ENCODE peak calls at places on chromosomes 11 and 22, in four cellular contexts. I is left lung, Q is tibial artery, A is GM12865. M is an unnamed sample.

GRCh38 chr11:12573707-12574106 is 100.5 kb upstream of the TEAD1 start:
- DNase-seq in Q (no peak), I (no peak), A (no peak), M (no peak)

GRCh38 chr22:48895341-48895740 is 932.3 kb downstream of the BRD1 start:
- DNase-seq in A (no peak), Q (peak; percentile 51), I (no peak), M (no peak)

GRCh38 chr11:25910090-25910489 is 421.8 kb upstream of the ANO3 start:
- DNase-seq in Q (no peak), A (no peak), I (no peak), M (no peak)

GRCh38 chr11:14093065-14093464 is 130.5 kb downstream of the SPON1 start:
- DNase-seq in Q (no peak), I (no peak), A (no peak), M (no peak)

GRCh38 chr11:66881927-66882452 is 25.1 kb downstream of the LRFN4 start:
- DNase-seq in I (no peak), Q (no peak), A (no peak), M (no peak)

GRCh38 chr11:118623291-118623655 is 15.9 kb downstream of the PHLDB1 start:
- DNase-seq in A (no peak), I (no peak), Q (no peak), M (no peak)

GRCh38 chr11:33157103-33158027 is 3.9 kb downstream of the CSTF3 start:
- DNase-seq in Q (no peak), I (no peak), A (no peak), M (no peak)

GRCh38 chr11:110716361-110716760 is 4.1 kb upstream of the ARHGAP20 start:
- DNase-seq in Q (no peak), I (no peak), A (no peak), M (no peak)

GRCh38 chr22:50269573-50270301 is 443 bp downstream of the MAPK11 start:
- DNase-seq in A (peak; percentile 67), Q (no peak), I (no peak), M (no peak)

GRCh38 chr11:115678942-115679341 is 174.7 kb upstream of the CADM1 start:
- DNase-seq in A (no peak), Q (no peak), I (no peak), M (no peak)

GRCh38 chr11:8794677-8795103 is 112.1 kb downstream of the RPL27A start:
- DNase-seq in I (no peak), A (no peak), Q (no peak), M (no peak)

GRCh38 chr11:44758996-44759395 is 32.2 kb downstream of the TSPAN18 start:
- DNase-seq in I (no peak), A (no peak), Q (peak; percentile 31), M (no peak)

GRCh38 chr11:118142809-118143208 is 9.8 kb downstream of the SCN4B start:
- DNase-seq in I (peak; percentile 60), Q (no peak), A (no peak), M (no peak)

GRCh38 chr22:39098576-39098975 is 1.5 kb downstream of the APOBEC3H start:
- DNase-seq in I (no peak), A (peak; percentile 52), Q (no peak), M (no peak)

GRCh38 chr11:11291432-11292015 is 61.5 kb downstream of the CSNK2A3 start:
- DNase-seq in Q (no peak), A (no peak), I (no peak), M (no peak)

GRCh38 chr11:107705027-107705426 is 6.8 kb downstream of the SLN start:
- DNase-seq in A (no peak), I (no peak), Q (no peak), M (peak; percentile 34)

GRCh38 chr22:45977551-45978274 is 751 bp upstream of the WNT7B start:
- DNase-seq in A (no peak), I (no peak), Q (no peak), M (no peak)

GRCh38 chr11:35798423-35798822 is 135.8 kb downstream of the TRIM44 start:
- DNase-seq in Q (no peak), A (no peak), I (no peak), M (no peak)

GRCh38 chr11:2533642-2534115 is 88.9 kb downstream of the KCNQ1 start:
- DNase-seq in I (peak; percentile 84), A (peak; percentile 36), Q (peak; percentile 81), M (peak; percentile 86)

GRCh38 chr11:47847892-47848635 is at the start of gene NUP160:
- DNase-seq in Q (peak; percentile 90), I (peak; percentile 86), A (peak; percentile 83), M (no peak)

GRCh38 chr11:65897020-65897471 is 3.1 kb downstream of the FOSL1 start:
- DNase-seq in I (no peak), Q (no peak), A (no peak), M (no peak)

GRCh38 chr22:42820075-42820763 is 36.9 kb downstream of the ARFGAP3 start:
- DNase-seq in I (no peak), A (peak; percentile 51), Q (no peak), M (peak; percentile 51)

GRCh38 chr22:26927841-26928240 is 270.5 kb downstream of the MIAT start:
- DNase-seq in I (no peak), Q (no peak), A (no peak), M (no peak)

GRCh38 chr22:40008726-40009125 is 14.0 kb downstream of the FAM83F start:
- DNase-seq in Q (no peak), A (no peak), I (no peak), M (no peak)

GRCh38 chr11:126764221-126764620 is 236.3 kb downstream of the KIRREL3 start:
- DNase-seq in Q (no peak), A (peak; percentile 10), I (no peak), M (no peak)

GRCh38 chr11:112129656-112130055 is 34.2 kb downstream of the IL18 start:
- DNase-seq in A (no peak), I (peak; percentile 53), Q (no peak), M (no peak)

GRCh38 chr11:73249858-73250773 is 22.0 kb upstream of the P2RY6 start:
- DNase-seq in A (no peak), I (no peak), Q (peak; percentile 54), M (no peak)

GRCh38 chr11:48037709-48038468 is 57.5 kb downstream of the PTPRJ start:
- DNase-seq in A (no peak), Q (no peak), I (no peak), M (no peak)

GRCh38 chr22:23361676-23362075 is 181.4 kb downstream of the BCR start:
- DNase-seq in I (no peak), A (no peak), Q (no peak), M (no peak)
- H3K4me3 ChIP-seq in I (no peak overlapping the region), A (no peak overlapping the region), Q (no peak overlapping the region), M (no peak overlapping the region)

GRCh38 chr11:130198964-130199363 is 39.4 kb downstream of the ST14 start:
- DNase-seq in A (no peak), I (no peak), Q (no peak), M (no peak)

GRCh38 chr11:130201026-130201425 is 41.4 kb downstream of the ST14 start:
- DNase-seq in Q (no peak), I (no peak), A (no peak), M (no peak)

GRCh38 chr11:130197386-130198035 is 37.9 kb downstream of the ST14 start:
- DNase-seq in I (no peak), A (no peak), Q (no peak), M (no peak)

GRCh38 chr11:130199792-130200191 is 40.2 kb downstream of the ST14 start:
- DNase-seq in Q (no peak), I (no peak), A (no peak), M (no peak)

GRCh38 chr11:130198292-130198691 is 38.7 kb downstream of the ST14 start:
- DNase-seq in A (no peak), Q (no peak), I (no peak), M (no peak)
- H3K4me3 ChIP-seq in A (no peak overlapping the region), Q (no peak overlapping the region), I (no peak overlapping the region), M (no peak overlapping the region)

DNA sequence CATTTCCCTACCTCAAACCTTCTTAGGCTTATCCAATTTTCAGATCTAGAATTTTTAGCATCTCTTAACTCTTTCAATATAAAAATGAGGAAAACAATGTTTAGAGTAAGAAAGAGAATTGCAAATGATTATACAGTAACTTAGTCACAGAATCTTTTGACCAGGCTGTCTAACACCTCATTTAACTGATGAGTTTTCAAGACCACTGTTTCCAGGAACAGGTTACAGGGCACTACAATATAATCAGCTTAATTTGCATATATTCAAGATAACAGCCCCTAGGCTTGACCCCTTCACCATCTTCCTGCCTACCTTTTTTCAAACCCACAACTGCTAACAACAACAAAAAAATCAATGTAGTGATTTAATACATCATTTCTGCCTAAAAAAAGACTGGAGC is 12.7 kb downstream of the NUMA1 start:
- DNase-seq in A (no peak), I (no peak), Q (no peak), M (no peak)
- H3K4me3 ChIP-seq in A (no peak overlapping the region), I (no peak overlapping the region), Q (no peak overlapping the region), M (no peak overlapping the region)

DNA sequence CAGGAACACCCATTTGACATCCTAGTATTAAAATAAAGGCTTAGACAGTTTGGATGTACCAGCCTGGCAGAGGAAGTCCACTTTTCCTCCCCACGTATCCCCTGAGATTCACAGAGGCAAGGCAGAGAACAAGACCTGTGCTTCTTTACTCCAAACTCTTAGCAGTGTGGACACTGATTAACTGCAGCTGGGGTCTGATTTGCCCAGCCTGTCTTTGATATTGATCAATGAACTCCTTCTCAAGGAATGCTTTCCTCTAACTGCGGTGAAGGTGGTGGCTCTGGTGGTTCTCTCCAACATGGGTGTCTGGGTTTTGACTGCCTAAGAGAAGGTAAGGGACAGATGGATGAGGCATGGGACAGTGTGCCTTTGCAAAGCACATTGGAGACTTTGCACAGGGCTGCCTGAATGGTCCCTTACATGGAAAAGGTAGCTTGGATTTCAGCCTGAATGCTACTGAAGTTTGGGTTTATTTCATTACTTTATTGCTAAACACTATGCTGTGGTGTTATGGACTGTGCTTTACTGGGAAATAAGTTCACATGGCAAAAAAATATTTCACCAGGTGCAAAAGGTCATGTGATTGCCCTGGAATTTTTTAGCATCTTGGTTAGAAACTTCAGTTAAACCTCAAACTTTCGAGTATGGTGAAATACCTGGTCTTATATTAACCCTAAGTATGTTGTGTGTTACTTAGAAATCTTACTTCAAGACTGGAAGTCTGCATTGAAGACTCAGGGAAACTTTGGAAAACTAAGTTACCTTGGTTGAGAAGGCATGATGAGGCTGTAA is 1.8 kb downstream of the GAS2 start:
- DNase-seq in A (no peak), Q (no peak), I (no peak), M (no peak)
- H3K4me3 ChIP-seq in A (no peak overlapping the region), Q (no peak overlapping the region), I (no peak overlapping the region), M (no peak overlapping the region)

GRCh38 chr11:43360361-43361032 is 1.8 kb downstream of the TTC17 start:
- DNase-seq in I (no peak), Q (no peak), A (peak; percentile 8), M (no peak)
- H3K4me3 ChIP-seq in I (no peak overlapping the region), Q (peak overlapping the region; percentile 87), A (peak overlapping the region; percentile 85), M (peak overlapping the region; percentile 91)

GRCh38 chr11:908273-908672 is 2.3 kb downstream of the CHID1 start:
- DNase-seq in I (no peak), Q (no peak), A (no peak), M (no peak)
- H3K4me3 ChIP-seq in I (no peak overlapping the region), Q (no peak overlapping the region), A (no peak overlapping the region), M (no peak overlapping the region)

GRCh38 chr11:46684364-46684763 is 16.1 kb downstream of the ARHGAP1 start:
- DNase-seq in A (no peak), I (no peak), Q (no peak), M (no peak)
- H3K4me3 ChIP-seq in A (no peak overlapping the region), I (no peak overlapping the region), Q (no peak overlapping the region), M (no peak overlapping the region)